ENCODE peak calls at places on chromosomes 3 and 15, in five cellular contexts. T is pancreas; P is mucosa of descending colon; C is H9; X is CD4-positive, alpha-beta T cell. Y is an unnamed sample.

GRCh38 chr15:39699531-39700110 is 83.0 kb downstream of the FSIP1 start:
- DNase-seq in P (no peak), T (no peak), C (no peak), X (no peak), Y (no peak)

GRCh38 chr3:10546887-10547286 is 41.5 kb upstream of the ATP2B2 start:
- DNase-seq in T (no peak), X (no peak), P (no peak), C (peak; percentile 14), Y (no peak)

GRCh38 chr3:114498779-114499370 is 205.0 kb downstream of the TIGIT start:
- DNase-seq in T (no peak), P (no peak), X (no peak), C (no peak), Y (no peak)

GRCh38 chr3:52310861-52311566 is 5.1 kb upstream of the DNAH1 start:
- DNase-seq in P (no peak), C (no peak), X (peak; percentile 26), T (no peak), Y (no peak)

GRCh38 chr3:13631256-13631655 is 82.3 kb downstream of the FBLN2 start:
- DNase-seq in P (no peak), X (no peak), T (no peak), C (no peak), Y (no peak)

GRCh38 chr3:106628407-106628806 is 748.8 kb upstream of the CCDC54 start:
- DNase-seq in P (no peak), C (no peak), X (no peak), T (no peak), Y (no peak)

GRCh38 chr3:43581343-43581742 is 40.5 kb downstream of the ANO10 start:
- DNase-seq in C (no peak), T (no peak), X (no peak), P (no peak), Y (no peak)

GRCh38 chr3:69292185-69292584 is 93.7 kb downstream of the FRMD4B start:
- DNase-seq in C (no peak), P (no peak), X (no peak), T (no peak), Y (no peak)

GRCh38 chr3:31798840-31799239 is 182.2 kb downstream of the OSBPL10 start:
- DNase-seq in T (no peak), C (no peak), P (no peak), X (no peak), Y (no peak)

GRCh38 chr3:193829781-193830180 is 236.8 kb downstream of the OPA1 start:
- DNase-seq in P (no peak), C (no peak), X (no peak), T (peak; percentile 73), Y (no peak)

GRCh38 chr3:149179225-149179624 is 42.4 kb downstream of the CP start:
- DNase-seq in P (no peak), C (no peak), X (no peak), T (no peak), Y (no peak)

GRCh38 chr15:58558777-58559176 is 127.0 kb downstream of the LIPC start:
- DNase-seq in P (no peak), X (no peak), T (no peak), C (no peak), Y (no peak)

GRCh38 chr3:12369598-12369997 is 80.7 kb downstream of the PPARG start:
- DNase-seq in P (no peak), C (no peak), T (no peak), X (no peak), Y (no peak)

GRCh38 chr3:195259146-195259563 is 11.8 kb downstream of the XXYLT1 start:
- DNase-seq in T (no peak), C (no peak), P (no peak), X (no peak), Y (no peak)

GRCh38 chr3:24110051-24110450 is 165.0 kb downstream of the NR1D2 start:
- DNase-seq in T (no peak), C (no peak), P (no peak), X (no peak), Y (no peak)

GRCh38 chr3:13598926-13599886 is 50.3 kb downstream of the FBLN2 start:
- DNase-seq in C (no peak), X (no peak), T (peak; percentile 86), P (no peak), Y (no peak)

GRCh38 chr3:171788546-171789351 is 21.5 kb downstream of the PLD1 start:
- DNase-seq in X (no peak), P (no peak), C (no peak), T (no peak), Y (no peak)

GRCh38 chr3:70984756-70985155 is 598.8 kb downstream of the FOXP1 start:
- DNase-seq in X (no peak), P (no peak), C (no peak), T (no peak), Y (no peak)

GRCh38 chr15:68635142-68635541 is 56.3 kb downstream of the CORO2B start:
- DNase-seq in P (no peak), C (no peak), T (no peak), X (no peak), Y (no peak)

GRCh38 chr3:133885241-133885711 is 10.4 kb downstream of the RAB6B start:
- DNase-seq in P (no peak), X (no peak), T (no peak), C (no peak), Y (no peak)

GRCh38 chr15:73991260-73991659 is 835 bp downstream of the STOML1 start:
- DNase-seq in P (peak; percentile 75), T (peak; percentile 48), X (no peak), C (no peak), Y (no peak)

GRCh38 chr3:54432975-54433374 is 310.6 kb downstream of the CACNA2D3 start:
- DNase-seq in C (no peak), P (no peak), T (no peak), X (no peak), Y (no peak)

GRCh38 chr15:56240390-56240789 is 3.3 kb downstream of the RFX7 start:
- DNase-seq in T (no peak), X (no peak), P (no peak), C (no peak), Y (no peak)

GRCh38 chr3:134312873-134313838 is 61.1 kb downstream of the AMOTL2 start:
- DNase-seq in T (peak; percentile 71), P (peak; percentile 72), X (no peak), C (peak; percentile 88), Y (no peak)

GRCh38 chr3:74067296-74067695 is 442.6 kb upstream of the PDZRN3 start:
- DNase-seq in C (no peak), P (no peak), T (peak; percentile 22), X (no peak), Y (no peak)

GRCh38 chr3:143201066-143201465 is 81.5 kb downstream of the CHST2 start:
- DNase-seq in T (no peak), P (no peak), C (no peak), X (no peak), Y (no peak)

DNA sequence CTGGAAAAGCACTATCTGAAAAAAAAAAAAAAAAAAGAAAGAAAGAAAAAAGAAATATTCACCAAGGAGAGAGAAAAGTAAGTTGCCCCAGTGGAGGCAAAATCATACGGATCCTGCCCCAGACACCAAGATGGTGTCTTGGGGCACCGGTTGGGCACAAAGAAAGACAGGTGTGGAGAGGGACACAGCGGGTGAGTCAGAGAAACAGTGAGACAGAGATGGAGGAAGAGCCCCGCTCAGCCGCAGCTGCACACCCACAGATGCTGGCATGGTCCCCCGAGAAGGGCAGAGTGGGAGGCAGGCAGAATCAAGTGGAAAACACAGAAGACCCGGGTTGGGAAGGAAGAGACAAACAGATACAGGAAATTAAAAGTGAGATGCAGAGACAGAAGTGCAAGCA is 129.7 kb upstream of the SMAD3 start:
- DNase-seq in X (no peak), P (no peak), T (no peak), C (no peak), Y (no peak)
- H3K9me3 ChIP-seq in X (peaks cover 11% of the 10 kb centered on the region), P (no peaks in the 10 kb centered on the region), T (no peaks in the 10 kb centered on the region), C (peaks cover 14% of the 10 kb centered on the region), Y (no peaks in the 10 kb centered on the region)

DNA sequence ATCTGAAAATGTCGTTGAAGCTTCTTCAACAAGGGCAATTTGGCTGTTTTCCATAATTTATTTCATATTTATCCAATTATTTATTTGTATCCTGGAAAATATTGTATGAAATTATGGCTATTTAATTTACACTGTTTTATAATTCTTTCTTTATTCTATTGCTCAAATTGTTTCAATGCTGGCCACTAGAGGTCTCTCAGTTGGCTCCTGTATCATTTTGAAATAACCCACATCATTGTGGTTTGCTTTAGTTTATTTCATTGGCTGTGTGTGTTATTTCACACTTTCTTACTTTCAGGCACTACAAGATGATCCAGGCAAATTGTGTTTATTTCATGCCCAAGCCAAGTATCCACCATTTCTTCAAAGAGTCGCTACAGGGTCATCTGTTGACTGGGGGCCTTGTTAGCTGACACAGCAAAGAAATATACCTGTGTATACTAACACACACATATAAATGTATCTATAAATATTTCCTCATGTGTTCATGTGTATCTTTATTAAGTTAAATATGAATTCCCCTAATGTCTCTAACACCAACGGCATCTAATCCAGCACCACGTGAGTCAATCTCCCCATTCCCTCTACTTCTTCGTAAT is 86.2 kb downstream of the NPAP1 start:
- DNase-seq in P (no peak), T (no peak), C (no peak), X (no peak), Y (no peak)
- H3K9me3 ChIP-seq in P (peaks cover 6% of the 10 kb centered on the region), T (no peaks in the 10 kb centered on the region), C (peaks cover 4% of the 10 kb centered on the region), X (peaks cover 4% of the 10 kb centered on the region), Y (no peaks in the 10 kb centered on the region)

GRCh38 chr3:178987745-178988144 is 83.9 kb downstream of the ZMAT3 start:
- DNase-seq in C (no peak), P (no peak), T (no peak), X (no peak), Y (no peak)
- H3K9me3 ChIP-seq in C (peaks cover 38% of the 10 kb centered on the region), P (peaks cover 34% of the 10 kb centered on the region), T (no peaks in the 10 kb centered on the region), X (peaks cover 23% of the 10 kb centered on the region), Y (peaks cover 16% of the 10 kb centered on the region)

GRCh38 chr3:37115451-37115850 is 58.9 kb downstream of the LRRFIP2 start:
- DNase-seq in T (no peak), C (no peak), X (no peak), P (no peak), Y (no peak)
- H3K9me3 ChIP-seq in T (no peaks in the 10 kb centered on the region), C (no peaks in the 10 kb centered on the region), X (no peaks in the 10 kb centered on the region), P (no peaks in the 10 kb centered on the region), Y (no peaks in the 10 kb centered on the region)

DNA sequence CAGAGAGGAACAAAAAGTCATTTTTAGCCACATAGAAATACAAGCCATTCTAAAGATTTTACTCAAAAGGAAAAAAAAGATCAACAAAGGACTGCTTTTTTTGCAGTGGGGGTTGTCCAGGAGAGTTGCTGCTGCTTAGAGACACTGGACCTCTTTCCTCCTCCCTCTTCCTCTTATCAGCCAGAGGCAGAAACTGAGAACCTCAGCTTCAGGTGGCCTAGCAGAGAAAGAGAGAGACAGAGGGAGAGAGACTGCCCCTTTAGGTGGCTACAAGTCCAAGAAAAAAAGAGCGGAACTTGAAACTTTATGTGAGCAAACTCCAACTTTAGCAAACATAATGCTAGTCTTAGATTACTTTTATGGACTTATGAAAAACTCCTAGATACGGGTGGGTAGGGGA is 54.2 kb downstream of the NPAP1 start:
- DNase-seq in X (no peak), C (no peak), P (no peak), T (no peak), Y (no peak)
- H3K9me3 ChIP-seq in X (no peaks in the 10 kb centered on the region), C (peaks cover 32% of the 10 kb centered on the region), P (peaks cover 61% of the 10 kb centered on the region), T (no peaks in the 10 kb centered on the region), Y (peaks cover 5% of the 10 kb centered on the region)

GRCh38 chr15:25173241-25174028 is 218.6 kb downstream of the SNRPN start:
- DNase-seq in X (no peak), C (peak; percentile 7), P (peak; percentile 22), T (peak; percentile 1), Y (peak; percentile 4)
- H3K9me3 ChIP-seq in X (peaks cover 48% of the 10 kb centered on the region), C (peaks cover 62% of the 10 kb centered on the region), P (peaks cover 96% of the 10 kb centered on the region), T (no peaks in the 10 kb centered on the region), Y (no peaks in the 10 kb centered on the region)